ENCODE peak calls at places on chromosome 14, in five cellular contexts. K is kidney glomerular epithelial cell; B is effector memory CD4-positive, alpha-beta T cell; Q is stimulated activated CD4-positive, alpha-beta T cell treated with anti-CD3 and anti-CD28 coated beads, TNF-alpha, amount 100 ng/mL, for 48 hours; D is GM12891. I is an unnamed sample.

GRCh38 chr14:101060171-101060601 is 156.7 kb upstream of the RTL1 start:
- DNase-seq in K (no peak), B (no peak), Q (no peak), D (no peak), I (no peak)

GRCh38 chr14:23364164-23364571 is 804 bp downstream of the EFS start:
- DNase-seq in K (no peak), B (no peak), Q (no peak), D (no peak), I (peak; percentile 58)

GRCh38 chr14:21160061-21160610 is 4.3 kb upstream of the OR5AU1 start:
- DNase-seq in K (no peak), B (no peak), Q (no peak), D (no peak), I (no peak)

GRCh38 chr14:97485172-97485571 is 688.0 kb downstream of the VRK1 start:
- DNase-seq in K (no peak), B (no peak), Q (no peak), D (no peak), I (no peak)

GRCh38 chr14:93959239-93960107 is 16.9 kb downstream of the ASB2 start:
- DNase-seq in K (peak; percentile 93), B (peak; percentile 91), Q (peak; percentile 90), D (peak; percentile 82), I (no peak)

GRCh38 chr14:54564799-54565235 is 2.1 kb upstream of the SAMD4A start:
- DNase-seq in K (peak; percentile 58), B (no peak), Q (no peak), D (no peak), I (peak; percentile 11)

GRCh38 chr14:98578204-98578603 is 693.8 kb downstream of the BCL11B start:
- DNase-seq in K (peak; percentile 6), B (no peak), Q (no peak), D (no peak), I (no peak)

GRCh38 chr14:37546621-37547447 is 48.2 kb downstream of the FOXA1 start:
- DNase-seq in K (no peak), B (no peak), Q (no peak), D (no peak), I (no peak)

GRCh38 chr14:75566321-75566720 is 12.1 kb upstream of the FLVCR2 start:
- DNase-seq in K (no peak), B (peak; percentile 34), Q (peak; percentile 77), D (no peak), I (no peak)

GRCh38 chr14:80679273-80679672 is 262.3 kb downstream of the CEP128 start:
- DNase-seq in K (no peak), B (no peak), Q (no peak), D (no peak), I (no peak)

GRCh38 chr14:96122496-96122895 is 82.1 kb upstream of the BDKRB2 start:
- DNase-seq in K (no peak), B (no peak), Q (no peak), D (no peak), I (no peak)

GRCh38 chr14:95935228-95935822 is 58.7 kb downstream of the TUNAR start:
- DNase-seq in K (peak; percentile 6), B (no peak), Q (no peak), D (no peak), I (no peak)

GRCh38 chr14:75044322-75044721 is 6.9 kb downstream of the MLH3 start:
- DNase-seq in K (peak; percentile 54), B (no peak), Q (no peak), D (no peak), I (no peak)

GRCh38 chr14:50371546-50371945 is 25.1 kb downstream of the CDKL1 start:
- DNase-seq in K (no peak), B (no peak), Q (no peak), D (no peak), I (no peak)

GRCh38 chr14:38409081-38409705 is 153.3 kb upstream of the CLEC14A start:
- DNase-seq in K (no peak), B (no peak), Q (no peak), D (no peak), I (no peak)

I was measured in WERI-Rb-1.